ENCODE peak calls at places on chromosomes 6 and 20, in seven cellular contexts. One of them, this sample, is unnamed.

GRCh38 chr6:13447949-13448724 is 39.3 kb downstream of the GFOD1 start:
- DNase-seq in OCI-LY7: no peak
- DNase-seq in transverse colon: no peak
- DNase-seq in MV-4-11: peak; percentile 52
- DNase-seq in heart right ventricle: no peak
- DNase-seq in activated naive CD4-positive, alpha-beta T cell treated with Interleukin-2 at 50 U/mL for 16 hours: no peak
- DNase-seq in stromal cell of bone marrow: no peak
- DNase-seq in this sample: no peak

GRCh38 chr20:58558483-58559367 is 43.5 kb upstream of the APCDD1L start:
- DNase-seq in OCI-LY7: no peak
- DNase-seq in transverse colon: no peak
- DNase-seq in MV-4-11: no peak
- DNase-seq in heart right ventricle: no peak
- DNase-seq in activated naive CD4-positive, alpha-beta T cell treated with Interleukin-2 at 50 U/mL for 16 hours: no peak
- DNase-seq in stromal cell of bone marrow: no peak
- DNase-seq in this sample: no peak

GRCh38 chr6:15816661-15817060 is 153.8 kb upstream of the DTNBP1 start:
- DNase-seq in OCI-LY7: no peak
- DNase-seq in transverse colon: no peak
- DNase-seq in MV-4-11: no peak
- DNase-seq in heart right ventricle: no peak
- DNase-seq in activated naive CD4-positive, alpha-beta T cell treated with Interleukin-2 at 50 U/mL for 16 hours: no peak
- DNase-seq in stromal cell of bone marrow: no peak
- DNase-seq in this sample: no peak

GRCh38 chr6:79250559-79250958 is 16.1 kb upstream of the HMGN3 start:
- DNase-seq in OCI-LY7: no peak
- DNase-seq in transverse colon: no peak
- DNase-seq in MV-4-11: no peak
- DNase-seq in heart right ventricle: no peak
- DNase-seq in activated naive CD4-positive, alpha-beta T cell treated with Interleukin-2 at 50 U/mL for 16 hours: no peak
- DNase-seq in stromal cell of bone marrow: no peak
- DNase-seq in this sample: no peak

GRCh38 chr20:58995461-58996225 is 11.4 kb downstream of the CTSZ start:
- DNase-seq in OCI-LY7: no peak
- DNase-seq in transverse colon: no peak
- DNase-seq in MV-4-11: no peak
- DNase-seq in heart right ventricle: no peak
- DNase-seq in activated naive CD4-positive, alpha-beta T cell treated with Interleukin-2 at 50 U/mL for 16 hours: no peak
- DNase-seq in stromal cell of bone marrow: no peak
- DNase-seq in this sample: no peak

GRCh38 chr6:78505178-78505577 is 362.2 kb upstream of the IRAK1BP1 start:
- DNase-seq in OCI-LY7: no peak
- DNase-seq in transverse colon: no peak
- DNase-seq in MV-4-11: no peak
- DNase-seq in heart right ventricle: no peak
- DNase-seq in activated naive CD4-positive, alpha-beta T cell treated with Interleukin-2 at 50 U/mL for 16 hours: no peak
- DNase-seq in stromal cell of bone marrow: no peak
- DNase-seq in this sample: no peak

GRCh38 chr20:42018979-42019378 is 400.8 kb upstream of the CHD6 start:
- DNase-seq in OCI-LY7: peak; percentile 3
- DNase-seq in transverse colon: no peak
- DNase-seq in MV-4-11: no peak
- DNase-seq in heart right ventricle: no peak
- DNase-seq in activated naive CD4-positive, alpha-beta T cell treated with Interleukin-2 at 50 U/mL for 16 hours: no peak
- DNase-seq in stromal cell of bone marrow: no peak
- DNase-seq in this sample: no peak

GRCh38 chr6:119742188-119742803 is 392.7 kb upstream of the MAN1A1 start:
- DNase-seq in OCI-LY7: peak; percentile 79
- DNase-seq in transverse colon: peak; percentile 65
- DNase-seq in MV-4-11: peak; percentile 40
- DNase-seq in heart right ventricle: peak; percentile 55
- DNase-seq in activated naive CD4-positive, alpha-beta T cell treated with Interleukin-2 at 50 U/mL for 16 hours: peak; percentile 45
- DNase-seq in stromal cell of bone marrow: peak; percentile 17
- DNase-seq in this sample: no peak

GRCh38 chr20:19903168-19903676 is 113.9 kb upstream of the NAA20 start:
- DNase-seq in OCI-LY7: peak; percentile 25
- DNase-seq in transverse colon: peak; percentile 54
- DNase-seq in MV-4-11: peak; percentile 94
- DNase-seq in heart right ventricle: no peak
- DNase-seq in activated naive CD4-positive, alpha-beta T cell treated with Interleukin-2 at 50 U/mL for 16 hours: no peak
- DNase-seq in stromal cell of bone marrow: no peak
- DNase-seq in this sample: peak; percentile 75

This sample was measured in SJSA1.